ENCODE peak calls at places on chromosomes 16 and 17, in six cellular contexts. V, U, K, B, R and F are unnamed samples.

GRCh38 chr16:56617212-56618085 is 8.1 kb upstream of the MT1E start:
- DNase-seq in K (peak), R (no peak), V (peak), U (no peak), B (peak), F (peak)

GRCh38 chr17:850828-851759 is 68.9 kb downstream of the MRM3 start:
- DNase-seq in K (peak), B (peak), U (no peak), R (no peak), V (no peak), F (peak)

GRCh38 chr17:21397341-21398050 is 21.3 kb downstream of the KCNJ12 start:
- DNase-seq in V (peak), U (no peak), K (peak), B (no peak), R (no peak), F (peak)

GRCh38 chr17:43351686-43352085 is 47.1 kb upstream of the ARL4D start:
- DNase-seq in B (no peak), R (no peak), K (no peak), U (no peak), V (no peak), F (no peak)

GRCh38 chr17:72571813-72572396 is 451.1 kb downstream of the SOX9 start:
- DNase-seq in B (no peak), U (no peak), R (no peak), K (no peak), V (no peak), F (no peak)

GRCh38 chr17:13024526-13025263 is 6.9 kb upstream of the ELAC2 start:
- DNase-seq in R (peak), K (peak), V (peak), B (peak), U (no peak), F (peak)

GRCh38 chr16:88714420-88715302 is 8.4 kb downstream of the CTU2 start:
- DNase-seq in K (no peak), V (no peak), B (no peak), U (no peak), R (no peak), F (no peak)

GRCh38 chr17:15744885-15745284 is 12.8 kb downstream of the TBC1D26 start:
- DNase-seq in U (no peak), V (no peak), B (no peak), R (peak), K (no peak), F (no peak)

GRCh38 chr17:50764860-50765259 is 2.5 kb downstream of the ANKRD40CL start:
- DNase-seq in K (no peak), B (no peak), R (no peak), V (no peak), U (no peak), F (no peak)

GRCh38 chr17:43536236-43537088 is 9.7 kb downstream of the ETV4 start:
- DNase-seq in K (peak), R (no peak), B (peak), V (no peak), U (no peak), F (peak)

GRCh38 chr16:71675380-71675779 is 49.1 kb downstream of the PHLPP2 start:
- DNase-seq in V (no peak), K (peak), B (peak), R (no peak), U (no peak), F (no peak)

GRCh38 chr17:65864409-65864808 is 303.0 kb upstream of the AXIN2 start:
- DNase-seq in U (no peak), B (no peak), R (no peak), K (no peak), V (no peak), F (no peak)

GRCh38 chr16:89952049-89952448 is 3.5 kb downstream of the DEF8 start:
- DNase-seq in R (no peak), K (no peak), V (no peak), B (no peak), U (no peak), F (no peak)

GRCh38 chr16:8966781-8967436 is 3.2 kb upstream of the USP7 start:
- DNase-seq in V (no peak), K (no peak), R (no peak), U (no peak), B (no peak), F (no peak)

GRCh38 chr16:50531359-50531758 is 16.8 kb upstream of the NKD1 start:
- DNase-seq in U (no peak), R (no peak), V (no peak), K (no peak), B (no peak), F (no peak)

GRCh38 chr16:65000654-65001053 is 121.2 kb downstream of the CDH11 start:
- DNase-seq in U (no peak), B (no peak), R (no peak), K (no peak), V (no peak), F (no peak)

GRCh38 chr17:40490289-40490853 is 11.1 kb downstream of the TNS4 start:
- DNase-seq in B (peak), K (peak), R (no peak), V (peak), U (no peak), F (peak)

GRCh38 chr16:67199808-67200198 is 872 bp downstream of the ELMO3 start:
- DNase-seq in V (no peak), R (no peak), K (no peak), U (no peak), B (no peak), F (no peak)

GRCh38 chr16:14325921-14326401 is 254.8 kb downstream of the MRTFB start:
- DNase-seq in R (no peak), B (peak), K (no peak), V (peak), U (no peak), F (peak)

GRCh38 chr17:80474231-80474932 is 2.0 kb downstream of the NPTX1 start:
- DNase-seq in B (peak), V (no peak), K (peak), R (no peak), U (peak), F (peak)

GRCh38 chr17:44188757-44189403 is 2.1 kb downstream of the TMUB2 start:
- DNase-seq in U (no peak), V (no peak), B (no peak), R (no peak), K (no peak), F (no peak)

GRCh38 chr17:19354123-19354522 is 8.4 kb downstream of the B9D1 start:
- DNase-seq in K (peak), R (no peak), B (peak), V (no peak), U (peak), F (peak)

GRCh38 chr16:29678691-29679267 is at the start of gene QPRT:
- DNase-seq in V (peak), K (peak), U (no peak), B (peak), R (peak), F (peak)

GRCh38 chr16:84132527-84133285 is 12.3 kb downstream of the HSDL1 start:
- DNase-seq in B (peak), K (no peak), R (peak), V (no peak), U (no peak), F (no peak)

GRCh38 chr16:69408451-69408850 is 16.0 kb upstream of the CYB5B start:
- DNase-seq in U (peak), R (no peak), B (no peak), K (no peak), V (peak), F (no peak)

GRCh38 chr17:74042744-74043486 is 160.6 kb upstream of the RPL38 start:
- DNase-seq in R (no peak), V (no peak), K (peak), U (peak), B (no peak), F (peak)

GRCh38 chr17:55770220-55770870 is 19.5 kb downstream of the PCTP start:
- DNase-seq in U (peak), B (peak), V (no peak), R (peak), K (peak), F (peak)

GRCh38 chr17:32596666-32597065 is 109.9 kb downstream of the CDK5R1 start:
- DNase-seq in V (no peak), R (peak), B (no peak), U (no peak), K (no peak), F (no peak)

GRCh38 chr17:75418523-75419050 is 13.1 kb upstream of the GRB2 start:
- DNase-seq in V (no peak), U (no peak), K (no peak), B (no peak), R (no peak), F (no peak)

GRCh38 chr17:27495460-27495859 is 39.2 kb downstream of the KSR1 start:
- DNase-seq in K (no peak), B (peak), U (no peak), V (no peak), R (no peak), F (no peak)

GRCh38 chr16:81907681-81908080 is 103.6 kb downstream of the SDR42E1 start:
- DNase-seq in B (no peak), K (no peak), U (no peak), V (no peak), R (no peak), F (no peak)

GRCh38 chr17:31491794-31492171 is 100.3 kb downstream of the RAB11FIP4 start:
- DNase-seq in K (no peak), V (no peak), B (no peak), U (no peak), R (no peak), F (no peak)

GRCh38 chr16:17408955-17409441 is 61.8 kb downstream of the XYLT1 start:
- DNase-seq in R (peak), V (no peak), U (no peak), K (no peak), B (no peak), F (no peak)

GRCh38 chr17:19979917-19980770 is 2.5 kb upstream of the AKAP10 start:
- DNase-seq in K (no peak), V (peak), B (no peak), U (no peak), R (no peak), F (no peak)

GRCh38 chr17:66992911-66993310 is 28.4 kb downstream of the CACNG4 start:
- DNase-seq in U (no peak), R (no peak), K (no peak), V (no peak), B (no peak), F (no peak)

GRCh38 chr17:1562178-1562643 is 381 bp downstream of the PITPNA start:
- DNase-seq in U (no peak), R (no peak), K (no peak), B (no peak), V (peak), F (no peak)

GRCh38 chr17:8954339-8954738 is 11.2 kb downstream of the PIK3R5 start:
- DNase-seq in R (peak), K (no peak), V (no peak), U (no peak), B (no peak), F (no peak)